ENCODE peak calls at places on chromosomes 11 and 22, in eight cellular contexts. G is SK-N-SH, F is spleen, U is sigmoid colon, R is transverse colon, I is GM23338, C is H1, T is HepG2. Q is an unnamed sample.

GRCh38 chr11:106311531-106312230 is 234.2 kb downstream of the AASDHPPT start:
- DNase-seq in G (no peak), F (no peak), U (no peak), R (no peak), I (no peak), C (no peak), T (no peak), Q (no peak)

GRCh38 chr11:9758676-9759518 is 95.0 kb downstream of the SWAP70 start:
- DNase-seq in G (peak; percentile 92), F (peak; percentile 91), U (peak; percentile 89), R (peak; percentile 75), I (peak; percentile 64), C (peak; percentile 79), T (peak; percentile 53), Q (peak; percentile 69)

GRCh38 chr11:64271339-64272132 is 12.9 kb downstream of the BAD start:
- DNase-seq in G (peak; percentile 89), F (peak; percentile 95), U (peak; percentile 97), R (peak; percentile 93), I (peak; percentile 99), C (peak; percentile 87), T (peak; percentile 91), Q (peak; percentile 92)

GRCh38 chr11:17683378-17684161 is 35.8 kb upstream of the MYOD1 start:
- DNase-seq in G (no peak), F (no peak), U (no peak), R (no peak), I (no peak), C (no peak), T (peak; percentile 42), Q (no peak)

GRCh38 chr11:47946682-47947575 is 33.4 kb upstream of the PTPRJ start:
- DNase-seq in G (no peak), F (peak; percentile 75), U (peak; percentile 90), R (peak; percentile 73), I (peak; percentile 40), C (no peak), T (no peak), Q (peak; percentile 84)

GRCh38 chr11:94823127-94823732 is 55.1 kb downstream of the AMOTL1 start:
- DNase-seq in G (no peak), F (no peak), U (no peak), R (no peak), I (no peak), C (no peak), T (no peak), Q (no peak)

GRCh38 chr22:46180370-46181137 is 30.2 kb downstream of the PPARA start:
- DNase-seq in G (no peak), F (no peak), U (no peak), R (no peak), I (peak; percentile 29), C (no peak), T (no peak), Q (no peak)

GRCh38 chr11:110130642-110131238 is 37.5 kb downstream of the ZC3H12C start:
- DNase-seq in G (peak; percentile 49), F (no peak), U (no peak), R (peak; percentile 14), I (peak; percentile 44), C (no peak), T (no peak), Q (no peak)

GRCh38 chr22:40050258-40050657 is 55.5 kb downstream of the FAM83F start:
- DNase-seq in G (no peak), F (no peak), U (no peak), R (peak; percentile 27), I (no peak), C (no peak), T (no peak), Q (no peak)

GRCh38 chr11:3626250-3626960 is 15.4 kb downstream of the ART5 start:
- DNase-seq in G (no peak), F (peak; percentile 75), U (peak; percentile 78), R (peak; percentile 30), I (peak; percentile 41), C (peak; percentile 61), T (no peak), Q (no peak)

GRCh38 chr11:129267716-129268115 is 75.6 kb upstream of the ARHGAP32 start:
- DNase-seq in G (no peak), F (no peak), U (no peak), R (no peak), I (no peak), C (no peak), T (no peak), Q (no peak)

GRCh38 chr11:133955091-133955846 is 1.5 kb downstream of the IGSF9B start:
- DNase-seq in G (peak; percentile 81), F (no peak), U (peak; percentile 96), R (peak; percentile 39), I (peak; percentile 62), C (no peak), T (no peak), Q (no peak)

GRCh38 chr11:110297082-110297725 is 790 bp upstream of the RDX start:
- DNase-seq in G (no peak), F (no peak), U (no peak), R (no peak), I (no peak), C (no peak), T (peak; percentile 43), Q (no peak)

GRCh38 chr11:17473071-17473744 is 3.4 kb downstream of the ABCC8 start:
- DNase-seq in G (peak; percentile 72), F (no peak), U (no peak), R (no peak), I (peak; percentile 95), C (peak; percentile 73), T (peak; percentile 68), Q (no peak)

GRCh38 chr11:21142007-21142406 is 472.6 kb downstream of the NELL1 start:
- DNase-seq in G (peak; percentile 7), F (no peak), U (no peak), R (no peak), I (peak; percentile 77), C (peak; percentile 56), T (no peak), Q (no peak)

GRCh38 chr22:47796128-47796908 is 1033.9 kb downstream of the TBC1D22A start:
- DNase-seq in G (no peak), F (peak; percentile 43), U (no peak), R (no peak), I (no peak), C (no peak), T (no peak), Q (no peak)

GRCh38 chr11:116084511-116084910 is 580.3 kb upstream of the CADM1 start:
- DNase-seq in G (no peak), F (no peak), U (no peak), R (no peak), I (no peak), C (no peak), T (no peak), Q (no peak)

GRCh38 chr11:46119053-46119351 is 2.3 kb downstream of the PHF21A start:
- DNase-seq in G (no peak), F (no peak), U (no peak), R (no peak), I (no peak), C (no peak), T (no peak), Q (no peak)

GRCh38 chr11:75055511-75055910 is 41.2 kb downstream of the OR2AT4 start:
- DNase-seq in G (no peak), F (no peak), U (no peak), R (no peak), I (no peak), C (no peak), T (no peak), Q (no peak)

GRCh38 chr22:17155941-17156340 is 3.1 kb downstream of the HDHD5 start:
- DNase-seq in G (no peak), F (no peak), U (no peak), R (no peak), I (no peak), C (no peak), T (no peak), Q (no peak)

GRCh38 chr11:77636738-77637344 is 753 bp downstream of the CLNS1A start:
- DNase-seq in G (peak; percentile 35), F (no peak), U (no peak), R (no peak), I (peak; percentile 15), C (no peak), T (no peak), Q (no peak)

GRCh38 chr11:77630311-77630710 is 7.3 kb downstream of the CLNS1A start:
- DNase-seq in G (no peak), F (no peak), U (no peak), R (no peak), I (no peak), C (no peak), T (no peak), Q (no peak)

GRCh38 chr11:77634724-77635123 is 2.9 kb downstream of the CLNS1A start:
- DNase-seq in G (no peak), F (no peak), U (no peak), R (no peak), I (no peak), C (no peak), T (no peak), Q (no peak)

GRCh38 chr11:77637345-77638165 is at the start of gene CLNS1A:
- DNase-seq in G (peak; percentile 89), F (peak; percentile 94), U (peak; percentile 90), R (peak; percentile 87), I (peak; percentile 95), C (peak; percentile 85), T (peak; percentile 87), Q (peak; percentile 86)

GRCh38 chr11:77633856-77634425 is 3.7 kb downstream of the CLNS1A start:
- DNase-seq in G (no peak), F (no peak), U (no peak), R (no peak), I (no peak), C (no peak), T (no peak), Q (no peak)
- H3K4me1 ChIP-seq in G (peaks cover 8% of the 10 kb centered on the region), F (peaks cover 24% of the 10 kb centered on the region), U (peaks cover 14% of the 10 kb centered on the region), R (peaks cover 28% of the 10 kb centered on the region), I (peaks cover 7% of the 10 kb centered on the region), C (peaks cover 7% of the 10 kb centered on the region), T (peaks cover 69% of the 10 kb centered on the region), Q (peaks cover 64% of the 10 kb centered on the region)

GRCh38 chr11:76735218-76735480 is 48.0 kb upstream of the TSKU start:
- DNase-seq in G (no peak), F (no peak), U (no peak), R (no peak), I (no peak), C (no peak), T (no peak), Q (no peak)
- TF ChIP-seq POLR2AphosphoS5 in G (no peak), F (no peak), U (no peak), R (no peak), I (no peak), C (no peak), T (no peak), Q (no peak)

GRCh38 chr11:126328444-126328843 is 24.6 kb downstream of the DCPS start:
- DNase-seq in G (no peak), F (peak; percentile 68), U (no peak), R (no peak), I (no peak), C (no peak), T (no peak), Q (no peak)
- H3K4me1 ChIP-seq in G (peaks cover 18% of the 10 kb centered on the region), F (no peaks in the 10 kb centered on the region), U (peaks cover 10% of the 10 kb centered on the region), R (peaks cover 3% of the 10 kb centered on the region), I (no peaks in the 10 kb centered on the region), C (peaks cover 2% of the 10 kb centered on the region), T (peaks cover 15% of the 10 kb centered on the region), Q (peaks cover 7% of the 10 kb centered on the region)

DNA sequence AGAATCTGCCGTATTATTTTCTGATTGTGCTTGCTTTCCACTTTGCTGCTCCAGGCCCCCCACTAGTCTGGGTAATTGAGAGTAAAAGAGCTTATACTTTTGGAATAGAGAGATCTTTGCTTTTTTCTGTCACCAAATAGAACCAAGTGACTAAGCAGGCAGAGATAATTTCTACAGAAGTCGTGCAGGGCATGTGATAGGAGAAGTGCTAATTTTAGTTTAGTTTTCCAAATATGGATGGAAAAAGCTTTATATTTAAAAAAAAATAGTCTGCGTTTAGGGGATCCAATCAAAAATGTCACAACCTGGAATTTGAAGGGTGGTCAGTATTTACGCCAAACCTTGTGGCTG is 165.6 kb downstream of the LDLRAD3 start:
- DNase-seq in G (no peak), F (no peak), U (no peak), R (no peak), I (no peak), C (no peak), T (no peak), Q (no peak)
- TF ChIP-seq POLR2AphosphoS5 in G (no peak), F (no peak), U (no peak), R (no peak), I (no peak), C (no peak), T (no peak), Q (no peak)

Q was measured in stomach.